ENCODE peak calls at places on chromosomes 3 and 15, in six cellular contexts. One of them, this sample, is unnamed.

GRCh38 chr15:82952156-82953081 is at the start of gene HOMER2:
- DNase-seq in H7: peak; percentile 88
- DNase-seq in psoas muscle: peak; percentile 35
- DNase-seq in neuronal stem cell: peak; percentile 40
- DNase-seq in heart left ventricle: peak; percentile 31
- DNase-seq in AG04450: no peak
- DNase-seq in this sample: no peak

GRCh38 chr3:23884481-23884880 is 32.3 kb downstream of the NKIRAS1 start:
- DNase-seq in H7: peak; percentile 38
- DNase-seq in psoas muscle: no peak
- DNase-seq in neuronal stem cell: no peak
- DNase-seq in heart left ventricle: no peak
- DNase-seq in AG04450: no peak
- DNase-seq in this sample: no peak

GRCh38 chr3:120743556-120744195 is 1.1 kb downstream of the GTF2E1 start:
- DNase-seq in H7: peak; percentile 9
- DNase-seq in psoas muscle: no peak
- DNase-seq in neuronal stem cell: no peak
- DNase-seq in heart left ventricle: no peak
- DNase-seq in AG04450: no peak
- DNase-seq in this sample: no peak

GRCh38 chr15:48751595-48751994 is 59.3 kb downstream of the CEP152 start:
- DNase-seq in H7: no peak
- DNase-seq in psoas muscle: no peak
- DNase-seq in neuronal stem cell: no peak
- DNase-seq in heart left ventricle: no peak
- DNase-seq in AG04450: no peak
- DNase-seq in this sample: no peak

GRCh38 chr15:49589030-49589429 is 31.6 kb downstream of the FAM227B start:
- DNase-seq in H7: no peak
- DNase-seq in psoas muscle: no peak
- DNase-seq in neuronal stem cell: no peak
- DNase-seq in heart left ventricle: no peak
- DNase-seq in AG04450: no peak
- DNase-seq in this sample: no peak

GRCh38 chr3:172280406-172281051 is 167.7 kb downstream of the GHSR start:
- DNase-seq in H7: no peak
- DNase-seq in psoas muscle: no peak
- DNase-seq in neuronal stem cell: no peak
- DNase-seq in heart left ventricle: no peak
- DNase-seq in AG04450: peak; percentile 77
- DNase-seq in this sample: no peak

GRCh38 chr3:141332436-141332835 is 35.9 kb upstream of the ZBTB38 start:
- DNase-seq in H7: no peak
- DNase-seq in psoas muscle: no peak
- DNase-seq in neuronal stem cell: no peak
- DNase-seq in heart left ventricle: no peak
- DNase-seq in AG04450: no peak
- DNase-seq in this sample: no peak

GRCh38 chr3:65112751-65113300 is 425.0 kb upstream of the ADAMTS9 start:
- DNase-seq in H7: no peak
- DNase-seq in psoas muscle: no peak
- DNase-seq in neuronal stem cell: no peak
- DNase-seq in heart left ventricle: peak; percentile 19
- DNase-seq in AG04450: no peak
- DNase-seq in this sample: no peak

GRCh38 chr3:141605883-141606282 is 119.1 kb downstream of the RASA2 start:
- DNase-seq in H7: no peak
- DNase-seq in psoas muscle: no peak
- DNase-seq in neuronal stem cell: no peak
- DNase-seq in heart left ventricle: no peak
- DNase-seq in AG04450: no peak
- DNase-seq in this sample: no peak

GRCh38 chr3:19866751-19867347 is 67.2 kb downstream of the EFHB start:
- DNase-seq in H7: peak; percentile 65
- DNase-seq in psoas muscle: no peak
- DNase-seq in neuronal stem cell: peak; percentile 74
- DNase-seq in heart left ventricle: peak; percentile 23
- DNase-seq in AG04450: no peak
- DNase-seq in this sample: peak; percentile 70

GRCh38 chr3:10408680-10409079 is 87.8 kb upstream of the SEC13 start:
- DNase-seq in H7: no peak
- DNase-seq in psoas muscle: no peak
- DNase-seq in neuronal stem cell: no peak
- DNase-seq in heart left ventricle: no peak
- DNase-seq in AG04450: no peak
- DNase-seq in this sample: no peak

GRCh38 chr3:128879991-128880390 is 571 bp downstream of the ACAD9 start:
- DNase-seq in H7: no peak
- DNase-seq in psoas muscle: no peak
- DNase-seq in neuronal stem cell: no peak
- DNase-seq in heart left ventricle: no peak
- DNase-seq in AG04450: no peak
- DNase-seq in this sample: no peak

GRCh38 chr3:115436767-115437301 is 186.5 kb upstream of the GAP43 start:
- DNase-seq in H7: no peak
- DNase-seq in psoas muscle: peak; percentile 12
- DNase-seq in neuronal stem cell: no peak
- DNase-seq in heart left ventricle: no peak
- DNase-seq in AG04450: peak; percentile 66
- DNase-seq in this sample: no peak

GRCh38 chr3:65811917-65812316 is 226.8 kb downstream of the MAGI1 start:
- DNase-seq in H7: no peak
- DNase-seq in psoas muscle: no peak
- DNase-seq in neuronal stem cell: no peak
- DNase-seq in heart left ventricle: no peak
- DNase-seq in AG04450: no peak
- DNase-seq in this sample: no peak

GRCh38 chr3:148238421-148238821 is 459.3 kb upstream of the AGTR1 start:
- DNase-seq in H7: no peak
- DNase-seq in psoas muscle: no peak
- DNase-seq in neuronal stem cell: no peak
- DNase-seq in heart left ventricle: no peak
- DNase-seq in AG04450: no peak
- DNase-seq in this sample: no peak

GRCh38 chr3:30440880-30441279 is 165.5 kb upstream of the TGFBR2 start:
- DNase-seq in H7: no peak
- DNase-seq in psoas muscle: no peak
- DNase-seq in neuronal stem cell: no peak
- DNase-seq in heart left ventricle: peak; percentile 40
- DNase-seq in AG04450: no peak
- DNase-seq in this sample: peak; percentile 59

GRCh38 chr15:92011611-92012367 is 158.3 kb downstream of the SLCO3A1 start:
- DNase-seq in H7: no peak
- DNase-seq in psoas muscle: peak; percentile 57
- DNase-seq in neuronal stem cell: no peak
- DNase-seq in heart left ventricle: no peak
- DNase-seq in AG04450: no peak
- DNase-seq in this sample: no peak

GRCh38 chr3:182136008-182136910 is 424.5 kb downstream of the SOX2 start:
- DNase-seq in H7: no peak
- DNase-seq in psoas muscle: no peak
- DNase-seq in neuronal stem cell: no peak
- DNase-seq in heart left ventricle: no peak
- DNase-seq in AG04450: no peak
- DNase-seq in this sample: no peak

DNA sequence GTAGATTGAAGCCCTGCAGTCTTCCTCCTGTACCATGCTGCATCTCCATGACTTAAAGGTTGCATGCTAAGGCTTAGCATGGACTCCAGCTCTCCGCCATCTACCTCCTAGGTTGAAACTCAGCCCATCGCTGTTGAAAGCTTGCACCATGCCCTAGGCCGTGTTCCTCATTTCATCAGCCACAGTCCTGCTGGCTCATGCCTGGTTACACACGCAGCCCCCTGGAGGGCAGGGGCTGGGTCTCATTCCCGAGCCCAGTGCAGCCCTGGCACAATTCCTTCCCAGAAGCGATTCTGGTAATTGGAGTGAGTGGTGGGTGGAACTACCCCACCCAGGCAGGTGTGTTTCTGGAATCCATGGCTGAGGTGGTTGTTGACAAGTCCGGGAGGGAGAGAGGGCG is 92.1 kb upstream of the TLE3 start:
- DNase-seq in H7: no peak
- DNase-seq in psoas muscle: no peak
- DNase-seq in neuronal stem cell: no peak
- DNase-seq in heart left ventricle: no peak
- DNase-seq in AG04450: no peak
- DNase-seq in this sample: no peak
- H3K27me3 ChIP-seq in H7: no peaks in the 10 kb centered on the region
- H3K27me3 ChIP-seq in psoas muscle: no peaks in the 10 kb centered on the region
- H3K27me3 ChIP-seq in neuronal stem cell: peaks cover 3% of the 10 kb centered on the region
- H3K27me3 ChIP-seq in heart left ventricle: no peaks in the 10 kb centered on the region
- H3K27me3 ChIP-seq in AG04450: peaks cover 31% of the 10 kb centered on the region
- H3K27me3 ChIP-seq in this sample: no peaks in the 10 kb centered on the region

GRCh38 chr3:50502225-50502583 is 1.2 kb downstream of the CACNA2D2 start:
- DNase-seq in H7: peak; percentile 73
- DNase-seq in psoas muscle: no peak
- DNase-seq in neuronal stem cell: no peak
- DNase-seq in heart left ventricle: no peak
- DNase-seq in AG04450: no peak
- DNase-seq in this sample: no peak

GRCh38 chr3:50503947-50504346 is 513 bp upstream of the CACNA2D2 start:
- DNase-seq in H7: no peak
- DNase-seq in psoas muscle: no peak
- DNase-seq in neuronal stem cell: no peak
- DNase-seq in heart left ventricle: no peak
- DNase-seq in AG04450: no peak
- DNase-seq in this sample: no peak

GRCh38 chr3:50502584-50503423 is 630 bp downstream of the CACNA2D2 start:
- DNase-seq in H7: peak; percentile 91
- DNase-seq in psoas muscle: no peak
- DNase-seq in neuronal stem cell: peak; percentile 43
- DNase-seq in heart left ventricle: no peak
- DNase-seq in AG04450: no peak
- DNase-seq in this sample: no peak

GRCh38 chr3:50504681-50505080 is 1.2 kb upstream of the CACNA2D2 start:
- DNase-seq in H7: peak; percentile 48
- DNase-seq in psoas muscle: no peak
- DNase-seq in neuronal stem cell: no peak
- DNase-seq in heart left ventricle: no peak
- DNase-seq in AG04450: no peak
- DNase-seq in this sample: no peak

DNA sequence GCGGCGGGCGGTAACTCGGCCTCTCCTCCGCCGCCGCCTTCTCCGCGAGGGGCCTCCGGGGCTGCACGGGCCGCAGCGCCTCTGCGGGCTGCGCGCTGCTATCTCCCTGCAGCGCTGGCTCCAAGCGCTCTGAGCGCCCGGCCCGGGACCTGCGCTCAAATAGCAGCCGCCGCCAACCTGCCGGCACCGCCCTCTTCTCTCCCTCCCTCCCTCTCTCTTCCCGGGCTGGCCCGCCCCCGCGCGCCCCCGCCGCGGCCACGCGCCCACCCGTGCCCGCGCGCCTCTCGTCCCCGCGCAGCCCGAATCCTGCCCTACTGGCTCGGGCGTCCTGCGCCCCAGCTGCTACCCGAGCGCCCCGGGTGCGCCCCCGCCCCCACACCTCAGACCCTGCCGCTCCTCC is at the start of gene CACNA2D2:
- DNase-seq in H7: peak; percentile 97
- DNase-seq in psoas muscle: peak; percentile 61
- DNase-seq in neuronal stem cell: peak; percentile 75
- DNase-seq in heart left ventricle: peak; percentile 67
- DNase-seq in AG04450: no peak
- DNase-seq in this sample: peak; percentile 11
- H3K27me3 ChIP-seq in H7: peaks cover 29% of the 10 kb centered on the region
- H3K27me3 ChIP-seq in psoas muscle: no peaks in the 10 kb centered on the region
- H3K27me3 ChIP-seq in neuronal stem cell: peaks cover 86% of the 10 kb centered on the region
- H3K27me3 ChIP-seq in heart left ventricle: peaks cover 8% of the 10 kb centered on the region
- H3K27me3 ChIP-seq in AG04450: peaks cover 43% of the 10 kb centered on the region
- H3K27me3 ChIP-seq in this sample: no peaks in the 10 kb centered on the region

DNA sequence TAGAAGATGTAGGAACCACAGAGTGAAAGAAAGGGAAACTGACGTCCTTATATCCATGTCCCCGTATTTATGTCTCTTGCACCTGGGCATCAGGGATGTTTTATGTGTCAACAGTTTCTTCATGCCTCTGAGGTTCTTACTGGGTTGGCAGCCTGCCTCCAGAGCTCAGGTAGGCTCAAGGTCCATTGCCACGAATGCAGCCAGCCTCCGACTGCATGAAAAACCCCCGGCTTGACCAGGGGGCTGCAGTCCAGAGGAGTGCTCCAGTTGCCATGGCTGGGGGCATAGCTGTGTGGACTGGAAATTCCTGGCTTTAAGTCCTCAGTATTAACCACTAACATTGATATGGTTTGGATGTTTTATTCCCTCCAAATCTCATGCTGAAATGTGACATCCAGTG is 2.8 kb upstream of the CSPG5 start:
- DNase-seq in H7: no peak
- DNase-seq in psoas muscle: no peak
- DNase-seq in neuronal stem cell: no peak
- DNase-seq in heart left ventricle: no peak
- DNase-seq in AG04450: no peak
- DNase-seq in this sample: no peak
- H3K27me3 ChIP-seq in H7: peaks cover 37% of the 10 kb centered on the region
- H3K27me3 ChIP-seq in psoas muscle: no peaks in the 10 kb centered on the region
- H3K27me3 ChIP-seq in neuronal stem cell: peaks cover 3% of the 10 kb centered on the region
- H3K27me3 ChIP-seq in heart left ventricle: no peaks in the 10 kb centered on the region
- H3K27me3 ChIP-seq in AG04450: peaks cover 26% of the 10 kb centered on the region
- H3K27me3 ChIP-seq in this sample: no peaks in the 10 kb centered on the region

GRCh38 chr15:59918994-59919951 is 84.8 kb upstream of the FOXB1 start:
- DNase-seq in H7: no peak
- DNase-seq in psoas muscle: no peak
- DNase-seq in neuronal stem cell: no peak
- DNase-seq in heart left ventricle: no peak
- DNase-seq in AG04450: no peak
- DNase-seq in this sample: no peak

GRCh38 chr15:59923508-59923907 is 80.6 kb upstream of the FOXB1 start:
- DNase-seq in H7: no peak
- DNase-seq in psoas muscle: no peak
- DNase-seq in neuronal stem cell: no peak
- DNase-seq in heart left ventricle: no peak
- DNase-seq in AG04450: no peak
- DNase-seq in this sample: no peak

GRCh38 chr15:59925123-59925522 is 79.0 kb upstream of the FOXB1 start:
- DNase-seq in H7: no peak
- DNase-seq in psoas muscle: no peak
- DNase-seq in neuronal stem cell: no peak
- DNase-seq in heart left ventricle: no peak
- DNase-seq in AG04450: no peak
- DNase-seq in this sample: no peak
- H3K27me3 ChIP-seq in H7: no peaks in the 10 kb centered on the region
- H3K27me3 ChIP-seq in psoas muscle: peaks cover 7% of the 10 kb centered on the region
- H3K27me3 ChIP-seq in neuronal stem cell: no peaks in the 10 kb centered on the region
- H3K27me3 ChIP-seq in heart left ventricle: peaks cover 25% of the 10 kb centered on the region
- H3K27me3 ChIP-seq in AG04450: peaks cover 2% of the 10 kb centered on the region
- H3K27me3 ChIP-seq in this sample: peaks cover 9% of the 10 kb centered on the region